ENCODE peak calls at places on chromosome 16, in four cellular contexts. One of them, this sample, is unnamed.

GRCh38 chr16:19486744-19487325 is 35.1 kb downstream of the GDE1 start:
- DNase-seq in K562: peak; percentile 27
- DNase-seq in HepG2: no peak
- DNase-seq in H1: no peak
- DNase-seq in this sample: no peak

GRCh38 chr16:70664325-70665112 is 18.2 kb downstream of the IL34 start:
- DNase-seq in K562: no peak
- DNase-seq in HepG2: no peak
- DNase-seq in H1: no peak
- DNase-seq in this sample: no peak

GRCh38 chr16:25135239-25135878 is 23.8 kb downstream of the LCMT1 start:
- DNase-seq in K562: no peak
- DNase-seq in HepG2: peak; percentile 25
- DNase-seq in H1: no peak
- DNase-seq in this sample: no peak

GRCh38 chr16:27474041-27474440 is 72.1 kb downstream of the IL21R start:
- DNase-seq in K562: no peak
- DNase-seq in HepG2: no peak
- DNase-seq in H1: no peak
- DNase-seq in this sample: no peak

GRCh38 chr16:51034481-51035109 is 116.5 kb downstream of the SALL1 start:
- DNase-seq in K562: no peak
- DNase-seq in HepG2: no peak
- DNase-seq in H1: no peak
- DNase-seq in this sample: no peak

GRCh38 chr16:11361751-11362742 is 16.8 kb downstream of the RMI2 start:
- DNase-seq in K562: no peak
- DNase-seq in HepG2: no peak
- DNase-seq in H1: no peak
- DNase-seq in this sample: peak; percentile 45

GRCh38 chr16:53769787-53770186 is 65.8 kb downstream of the FTO start:
- DNase-seq in K562: no peak
- DNase-seq in HepG2: no peak
- DNase-seq in H1: no peak
- DNase-seq in this sample: no peak

GRCh38 chr16:87877942-87878507 is 8.7 kb upstream of the SLC7A5 start:
- DNase-seq in K562: peak; percentile 16
- DNase-seq in HepG2: no peak
- DNase-seq in H1: no peak
- DNase-seq in this sample: no peak

GRCh38 chr16:24988593-24989338 is 26.4 kb downstream of the ARHGAP17 start:
- DNase-seq in K562: no peak
- DNase-seq in HepG2: peak; percentile 75
- DNase-seq in H1: no peak
- DNase-seq in this sample: no peak

GRCh38 chr16:49588729-49589384 is 215.3 kb downstream of the C16orf78 start:
- DNase-seq in K562: no peak
- DNase-seq in HepG2: no peak
- DNase-seq in H1: peak; percentile 53
- DNase-seq in this sample: no peak

GRCh38 chr16:16992986-16993783 is 477.6 kb downstream of the XYLT1 start:
- DNase-seq in K562: no peak
- DNase-seq in HepG2: no peak
- DNase-seq in H1: no peak
- DNase-seq in this sample: peak; percentile 20

GRCh38 chr16:84768061-84768797 is 51.6 kb upstream of the CRISPLD2 start:
- DNase-seq in K562: no peak
- DNase-seq in HepG2: no peak
- DNase-seq in H1: no peak
- DNase-seq in this sample: no peak

GRCh38 chr16:85485379-85485778 is 127.7 kb upstream of the GSE1 start:
- DNase-seq in K562: no peak
- DNase-seq in HepG2: no peak
- DNase-seq in H1: no peak
- DNase-seq in this sample: no peak

GRCh38 chr16:49019826-49020401 is 261.7 kb downstream of the CBLN1 start:
- DNase-seq in K562: no peak
- DNase-seq in HepG2: no peak
- DNase-seq in H1: peak; percentile 35
- DNase-seq in this sample: no peak

GRCh38 chr16:700684-701584 is 4.7 kb downstream of the FBXL16 start:
- DNase-seq in K562: peak; percentile 77
- DNase-seq in HepG2: no peak
- DNase-seq in H1: peak; percentile 92
- DNase-seq in this sample: no peak

GRCh38 chr16:3143189-3143588 is 8.4 kb downstream of the ZNF213 start:
- DNase-seq in K562: no peak
- DNase-seq in HepG2: no peak
- DNase-seq in H1: no peak
- DNase-seq in this sample: no peak

GRCh38 chr16:79598341-79599181 is 2.0 kb downstream of the MAF start:
- DNase-seq in K562: no peak
- DNase-seq in HepG2: no peak
- DNase-seq in H1: peak; percentile 67
- DNase-seq in this sample: no peak

GRCh38 chr16:27780468-27781194 is 230.7 kb downstream of the KATNIP start:
- DNase-seq in K562: no peak
- DNase-seq in HepG2: no peak
- DNase-seq in H1: no peak
- DNase-seq in this sample: no peak

GRCh38 chr16:47916266-47916665 is 239.5 kb downstream of the ABCC12 start:
- DNase-seq in K562: no peak
- DNase-seq in HepG2: no peak
- DNase-seq in H1: no peak
- DNase-seq in this sample: no peak

GRCh38 chr16:57341441-57342303 is 16.9 kb upstream of the CCL22 start:
- DNase-seq in K562: no peak
- DNase-seq in HepG2: no peak
- DNase-seq in H1: no peak
- DNase-seq in this sample: no peak

GRCh38 chr16:19963306-19963705 is 78.7 kb upstream of the GPRC5B start:
- DNase-seq in K562: no peak
- DNase-seq in HepG2: no peak
- DNase-seq in H1: no peak
- DNase-seq in this sample: no peak

GRCh38 chr16:57113042-57113453 is 20.7 kb downstream of the CPNE2 start:
- DNase-seq in K562: no peak
- DNase-seq in HepG2: no peak
- DNase-seq in H1: no peak
- DNase-seq in this sample: no peak

GRCh38 chr16:85522842-85523601 is 90.1 kb upstream of the GSE1 start:
- DNase-seq in K562: no peak
- DNase-seq in HepG2: no peak
- DNase-seq in H1: no peak
- DNase-seq in this sample: no peak

GRCh38 chr16:27475561-27475960 is 73.6 kb downstream of the IL21R start:
- DNase-seq in K562: no peak
- DNase-seq in HepG2: no peak
- DNase-seq in H1: no peak
- DNase-seq in this sample: no peak

GRCh38 chr16:4700997-4701743 is 7.8 kb downstream of the NUDT16L1 start:
- DNase-seq in K562: no peak
- DNase-seq in HepG2: no peak
- DNase-seq in H1: no peak
- DNase-seq in this sample: no peak

GRCh38 chr16:82586130-82586529 is 40.6 kb upstream of the CDH13 start:
- DNase-seq in K562: no peak
- DNase-seq in HepG2: no peak
- DNase-seq in H1: no peak
- DNase-seq in this sample: no peak

GRCh38 chr16:11501583-11502138 is 85.1 kb downstream of the LITAF start:
- DNase-seq in K562: no peak
- DNase-seq in HepG2: no peak
- DNase-seq in H1: peak; percentile 66
- DNase-seq in this sample: no peak

GRCh38 chr16:68379472-68380347 is 68.6 kb downstream of the SMPD3 start:
- DNase-seq in K562: peak; percentile 43
- DNase-seq in HepG2: no peak
- DNase-seq in H1: no peak
- DNase-seq in this sample: no peak

GRCh38 chr16:84356591-84357116 is 11.7 kb upstream of the ATP2C2 start:
- DNase-seq in K562: no peak
- DNase-seq in HepG2: peak; percentile 68
- DNase-seq in H1: no peak
- DNase-seq in this sample: no peak

GRCh38 chr16:84449156-84450140 is 55.0 kb downstream of the MEAK7 start:
- DNase-seq in K562: no peak
- DNase-seq in HepG2: no peak
- DNase-seq in H1: no peak
- DNase-seq in this sample: no peak

DNA sequence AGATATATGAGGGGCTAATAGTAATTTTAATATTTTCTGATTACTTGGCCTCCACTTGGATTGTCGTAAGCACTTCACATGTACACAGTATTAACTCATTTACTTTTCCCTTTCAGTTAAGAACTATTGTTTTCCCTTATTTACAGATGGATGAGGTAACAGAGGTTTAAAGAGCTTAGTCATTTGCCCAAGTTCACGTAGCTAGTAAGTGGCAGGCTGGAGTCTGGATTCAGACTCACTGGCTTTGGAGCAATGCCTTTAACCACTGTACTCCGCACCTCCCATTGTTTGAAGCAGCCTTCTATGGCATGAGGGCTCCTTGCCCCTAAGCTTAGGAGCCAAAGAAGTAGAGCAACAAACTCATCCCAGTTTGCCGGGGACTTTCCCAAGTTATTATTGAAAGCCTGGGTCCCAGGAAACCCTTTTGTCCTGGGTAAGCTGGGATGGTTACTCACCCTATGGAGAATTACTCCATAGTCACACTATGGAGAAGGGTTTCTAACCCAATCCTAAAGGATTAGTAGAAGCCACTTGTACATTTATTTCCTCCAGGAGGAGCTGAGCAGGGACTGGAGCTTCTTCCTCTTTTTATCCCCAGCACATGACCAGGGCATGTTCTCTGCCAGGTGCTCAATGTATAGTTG is 12.3 kb downstream of the FOXL1 start:
- DNase-seq in K562: no peak
- DNase-seq in HepG2: peak; percentile 32
- DNase-seq in H1: no peak
- DNase-seq in this sample: no peak
- TF ChIP-seq SP1 in K562: no peak
- TF ChIP-seq SP1 in HepG2: no peak
- TF ChIP-seq SP1 in H1: no peak
- TF ChIP-seq SP1 in this sample: no peak

GRCh38 chr16:67336646-67337045 is 10.0 kb downstream of the LRRC36 start:
- DNase-seq in K562: no peak
- DNase-seq in HepG2: no peak
- DNase-seq in H1: no peak
- DNase-seq in this sample: no peak

GRCh38 chr16:67336111-67336510 is 9.5 kb downstream of the LRRC36 start:
- DNase-seq in K562: no peak
- DNase-seq in HepG2: no peak
- DNase-seq in H1: no peak
- DNase-seq in this sample: no peak

GRCh38 chr16:67341250-67341649 is 14.6 kb downstream of the LRRC36 start:
- DNase-seq in K562: no peak
- DNase-seq in HepG2: no peak
- DNase-seq in H1: no peak
- DNase-seq in this sample: no peak

GRCh38 chr16:67342616-67343015 is 16.0 kb downstream of the LRRC36 start:
- DNase-seq in K562: no peak
- DNase-seq in HepG2: no peak
- DNase-seq in H1: no peak
- DNase-seq in this sample: no peak

DNA sequence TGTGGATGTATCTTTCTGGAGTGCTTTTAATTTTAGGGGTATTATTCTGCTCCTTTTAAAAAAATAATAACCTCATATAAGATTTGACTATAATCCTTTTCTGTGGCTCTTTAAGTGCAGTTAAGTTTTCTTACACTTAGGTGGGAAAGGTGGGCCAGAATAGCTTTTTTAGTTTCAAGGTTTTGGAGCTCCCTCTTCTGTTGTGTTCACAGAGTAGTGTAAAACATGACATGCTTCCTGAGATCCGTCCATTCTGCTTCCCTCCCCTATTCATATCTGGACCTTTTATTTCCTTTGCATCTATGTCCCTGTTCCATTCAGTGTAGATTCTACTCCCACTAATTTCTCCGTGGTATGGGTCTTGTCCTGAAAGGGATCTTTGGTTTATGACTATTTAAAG is 12.8 kb downstream of the LRRC36 start:
- DNase-seq in K562: no peak
- DNase-seq in HepG2: peak; percentile 21
- DNase-seq in H1: no peak
- DNase-seq in this sample: no peak
- TF ChIP-seq TAF1 in K562: no peak
- TF ChIP-seq TAF1 in HepG2: no peak
- TF ChIP-seq TAF1 in H1: no peak
- TF ChIP-seq TAF1 in this sample: no peak

DNA sequence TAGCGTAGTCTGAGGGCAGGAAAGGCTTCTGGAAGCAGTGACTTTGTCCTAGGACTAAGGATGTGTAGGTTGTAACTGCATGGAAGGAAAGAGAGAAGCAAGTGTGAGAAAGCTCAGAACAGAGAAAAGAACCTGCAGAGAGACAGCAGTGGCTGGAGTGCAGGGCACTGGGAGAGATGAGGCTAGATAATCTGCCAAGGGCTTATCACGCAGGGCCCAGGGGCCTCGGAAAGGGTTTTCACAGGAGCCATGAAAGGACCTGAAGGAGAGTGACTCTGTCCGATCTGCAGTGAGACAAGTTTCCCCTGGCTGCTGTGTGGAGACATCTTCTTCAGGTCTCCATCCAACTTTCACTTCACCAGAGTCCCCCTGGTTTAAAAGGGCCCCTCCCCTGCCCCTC is 7.1 kb upstream of the SRCAP start:
- DNase-seq in K562: peak; percentile 15
- DNase-seq in HepG2: no peak
- DNase-seq in H1: no peak
- DNase-seq in this sample: no peak
- TF ChIP-seq SP1 in K562: no peak
- TF ChIP-seq SP1 in HepG2: no peak
- TF ChIP-seq SP1 in H1: no peak
- TF ChIP-seq SP1 in this sample: no peak

GRCh38 chr16:75109732-75110243 is 6.8 kb downstream of the LDHD start:
- DNase-seq in K562: no peak
- DNase-seq in HepG2: no peak
- DNase-seq in H1: no peak
- DNase-seq in this sample: no peak
- TF ChIP-seq TAF1 in K562: no peak
- TF ChIP-seq TAF1 in HepG2: no peak
- TF ChIP-seq TAF1 in H1: no peak
- TF ChIP-seq TAF1 in this sample: no peak

DNA sequence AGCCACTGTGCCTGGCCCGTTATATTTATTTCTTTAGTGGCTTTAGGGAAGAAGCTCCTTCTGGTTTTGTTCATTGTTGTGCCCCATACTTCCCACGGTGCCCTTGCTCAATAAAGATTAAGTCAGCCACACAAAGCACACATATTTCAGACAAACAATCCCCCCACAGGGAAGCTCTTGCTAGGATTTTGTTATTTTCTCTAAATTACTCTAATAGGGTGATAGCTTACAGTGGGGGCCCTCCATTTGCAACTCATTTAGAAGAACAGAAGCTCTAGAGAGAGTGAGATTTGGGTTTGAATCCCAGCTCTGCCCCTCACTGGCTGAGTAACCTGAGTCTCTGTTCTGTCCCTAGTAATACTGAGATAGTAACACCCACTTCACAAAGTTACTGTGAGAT is 499.9 kb downstream of the GRIN2A start:
- DNase-seq in K562: no peak
- DNase-seq in HepG2: no peak
- DNase-seq in H1: no peak
- DNase-seq in this sample: no peak
- TF ChIP-seq SP1 in K562: no peak
- TF ChIP-seq SP1 in HepG2: no peak
- TF ChIP-seq SP1 in H1: no peak
- TF ChIP-seq SP1 in this sample: no peak

This sample was measured in GM12878.